ENCODE peak calls at places on chromosome 20, in six cellular contexts. One of them, this sample, is unnamed.

GRCh38 chr20:14879020-14879697 is 541.7 kb upstream of the FLRT3 start:
- DNase-seq in A549: peak
- DNase-seq in K562: no peak
- DNase-seq in GM12878: no peak
- DNase-seq in IMR-90: peak
- DNase-seq in HepG2: peak
- DNase-seq in this sample: no peak

GRCh38 chr20:1430004-1430451 is 36.6 kb downstream of the NSFL1C start:
- DNase-seq in HepG2: no peak
- DNase-seq in K562: no peak
- DNase-seq in IMR-90: peak
- DNase-seq in GM12878: no peak
- DNase-seq in A549: no peak
- DNase-seq in this sample: no peak

GRCh38 chr20:10954137-10954840 is 280.5 kb upstream of the JAG1 start:
- DNase-seq in IMR-90: peak
- DNase-seq in K562: no peak
- DNase-seq in HepG2: peak
- DNase-seq in GM12878: no peak
- DNase-seq in A549: peak
- DNase-seq in this sample: no peak

GRCh38 chr20:31661625-31662371 is 24.1 kb downstream of the COX4I2 start:
- DNase-seq in HepG2: peak
- DNase-seq in K562: peak
- DNase-seq in A549: peak
- DNase-seq in GM12878: no peak
- DNase-seq in IMR-90: peak
- DNase-seq in this sample: peak

GRCh38 chr20:63087236-63087871 is 80.6 kb upstream of the BHLHE23 start:
- DNase-seq in GM12878: no peak
- DNase-seq in IMR-90: no peak
- DNase-seq in HepG2: no peak
- DNase-seq in K562: no peak
- DNase-seq in A549: no peak
- DNase-seq in this sample: no peak

GRCh38 chr20:34824026-34824860 is 1.2 kb downstream of the NCOA6 start:
- DNase-seq in HepG2: peak
- DNase-seq in GM12878: peak
- DNase-seq in IMR-90: peak
- DNase-seq in K562: peak
- DNase-seq in A549: peak
- DNase-seq in this sample: peak

GRCh38 chr20:50353289-50353961 is 156.8 kb upstream of the PTPN1 start:
- DNase-seq in GM12878: no peak
- DNase-seq in A549: no peak
- DNase-seq in HepG2: peak
- DNase-seq in IMR-90: no peak
- DNase-seq in K562: no peak
- DNase-seq in this sample: no peak

GRCh38 chr20:11844691-11845090 is 73.0 kb upstream of the BTBD3 start:
- DNase-seq in K562: no peak
- DNase-seq in IMR-90: no peak
- DNase-seq in A549: no peak
- DNase-seq in GM12878: no peak
- DNase-seq in HepG2: no peak
- DNase-seq in this sample: no peak

GRCh38 chr20:61434361-61434781 is 182.3 kb downstream of the CDH4 start:
- DNase-seq in HepG2: no peak
- DNase-seq in A549: no peak
- DNase-seq in GM12878: no peak
- DNase-seq in K562: no peak
- DNase-seq in IMR-90: peak
- DNase-seq in this sample: peak

GRCh38 chr20:33862709-33863403 is 51.7 kb downstream of the CHMP4B start:
- DNase-seq in A549: peak
- DNase-seq in GM12878: no peak
- DNase-seq in HepG2: peak
- DNase-seq in IMR-90: peak
- DNase-seq in K562: peak
- DNase-seq in this sample: peak

GRCh38 chr20:7375905-7376304 is 564.4 kb downstream of the HAO1 start:
- DNase-seq in GM12878: no peak
- DNase-seq in A549: peak
- DNase-seq in HepG2: peak
- DNase-seq in IMR-90: peak
- DNase-seq in K562: peak
- DNase-seq in this sample: no peak

GRCh38 chr20:15278041-15278440 is 940.6 kb upstream of the FLRT3 start:
- DNase-seq in K562: no peak
- DNase-seq in GM12878: no peak
- DNase-seq in IMR-90: no peak
- DNase-seq in HepG2: no peak
- DNase-seq in A549: no peak
- DNase-seq in this sample: no peak

GRCh38 chr20:58435237-58435636 is 46.2 kb downstream of the VAPB start:
- DNase-seq in A549: no peak
- DNase-seq in HepG2: no peak
- DNase-seq in IMR-90: no peak
- DNase-seq in K562: no peak
- DNase-seq in GM12878: no peak
- DNase-seq in this sample: no peak

GRCh38 chr20:58431134-58431533 is 42.1 kb downstream of the VAPB start:
- DNase-seq in A549: no peak
- DNase-seq in IMR-90: peak
- DNase-seq in HepG2: no peak
- DNase-seq in GM12878: no peak
- DNase-seq in K562: no peak
- DNase-seq in this sample: no peak

GRCh38 chr20:58433029-58433657 is 44.1 kb downstream of the VAPB start:
- DNase-seq in GM12878: no peak
- DNase-seq in IMR-90: no peak
- DNase-seq in A549: no peak
- DNase-seq in K562: no peak
- DNase-seq in HepG2: no peak
- DNase-seq in this sample: no peak

GRCh38 chr20:58432190-58432954 is 43.3 kb downstream of the VAPB start:
- DNase-seq in A549: no peak
- DNase-seq in HepG2: no peak
- DNase-seq in GM12878: no peak
- DNase-seq in IMR-90: peak
- DNase-seq in K562: no peak
- DNase-seq in this sample: no peak

DNA sequence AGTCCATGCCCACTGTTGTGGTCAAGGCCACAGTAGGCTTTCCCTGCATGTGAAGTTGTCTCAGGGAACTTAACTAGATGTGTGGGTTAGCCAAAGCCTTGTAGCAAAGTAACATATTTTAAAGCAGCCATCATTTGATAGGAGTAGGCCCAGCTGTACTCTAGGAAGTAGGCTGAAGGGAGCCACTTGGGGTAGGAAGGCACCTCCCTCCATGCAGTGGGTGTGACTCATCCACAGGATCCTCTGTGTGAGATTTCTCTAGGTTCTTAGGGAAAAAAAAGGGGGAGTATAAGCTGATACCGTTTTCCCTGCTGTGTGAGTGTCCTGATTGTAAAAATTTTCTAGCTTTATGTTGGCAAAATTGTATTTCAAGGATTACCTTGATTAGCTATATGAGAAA is 44.7 kb downstream of the VAPB start:
- DNase-seq in K562: peak
- DNase-seq in GM12878: no peak
- DNase-seq in HepG2: no peak
- DNase-seq in A549: no peak
- DNase-seq in IMR-90: peak
- DNase-seq in this sample: no peak
- TF ChIP-seq BHLHE40 in K562: no peak
- TF ChIP-seq BHLHE40 in GM12878: no peak
- TF ChIP-seq BHLHE40 in HepG2: no peak
- TF ChIP-seq BHLHE40 in A549: no peak
- TF ChIP-seq BHLHE40 in IMR-90: no peak
- TF ChIP-seq BHLHE40 in this sample: no peak

DNA sequence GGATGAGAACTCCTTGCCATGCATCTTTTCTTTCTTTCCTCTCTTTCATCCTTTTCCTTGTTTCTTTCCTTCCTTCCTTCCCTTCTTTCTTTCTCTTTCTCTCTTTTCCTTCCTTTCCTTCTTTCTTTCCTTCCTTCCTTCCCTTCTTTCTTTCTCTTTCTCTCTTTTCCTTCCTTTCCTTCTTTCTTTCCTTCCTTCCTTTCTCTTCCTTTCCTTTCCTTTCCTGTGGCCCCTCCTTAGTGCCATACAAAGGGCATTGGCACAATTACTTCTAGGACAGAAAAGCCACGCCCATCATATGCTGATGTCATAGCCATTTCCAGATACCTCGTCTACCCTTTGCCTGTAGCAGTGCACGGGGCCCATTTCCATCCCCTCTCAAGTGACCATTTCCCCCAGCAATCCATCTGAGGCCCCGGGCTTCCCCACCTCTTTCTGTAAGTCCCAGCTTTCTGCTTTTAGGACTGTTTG is 2.2 kb upstream of the CENPB start:
- DNase-seq in HepG2: no peak
- DNase-seq in A549: peak
- DNase-seq in K562: no peak
- DNase-seq in GM12878: no peak
- DNase-seq in IMR-90: no peak
- DNase-seq in this sample: no peak
- TF ChIP-seq BHLHE40 in HepG2: no peak
- TF ChIP-seq BHLHE40 in A549: no peak
- TF ChIP-seq BHLHE40 in K562: no peak
- TF ChIP-seq BHLHE40 in GM12878: no peak
- TF ChIP-seq BHLHE40 in IMR-90: no peak
- TF ChIP-seq BHLHE40 in this sample: no peak

GRCh38 chr20:47298624-47299023 is 57.9 kb downstream of the ZMYND8 start:
- DNase-seq in K562: no peak
- DNase-seq in HepG2: no peak
- DNase-seq in GM12878: no peak
- DNase-seq in A549: no peak
- DNase-seq in IMR-90: no peak
- DNase-seq in this sample: no peak
- TF ChIP-seq BHLHE40 in K562: no peak
- TF ChIP-seq BHLHE40 in HepG2: no peak
- TF ChIP-seq BHLHE40 in GM12878: no peak
- TF ChIP-seq BHLHE40 in A549: no peak
- TF ChIP-seq BHLHE40 in IMR-90: no peak
- TF ChIP-seq BHLHE40 in this sample: no peak

DNA sequence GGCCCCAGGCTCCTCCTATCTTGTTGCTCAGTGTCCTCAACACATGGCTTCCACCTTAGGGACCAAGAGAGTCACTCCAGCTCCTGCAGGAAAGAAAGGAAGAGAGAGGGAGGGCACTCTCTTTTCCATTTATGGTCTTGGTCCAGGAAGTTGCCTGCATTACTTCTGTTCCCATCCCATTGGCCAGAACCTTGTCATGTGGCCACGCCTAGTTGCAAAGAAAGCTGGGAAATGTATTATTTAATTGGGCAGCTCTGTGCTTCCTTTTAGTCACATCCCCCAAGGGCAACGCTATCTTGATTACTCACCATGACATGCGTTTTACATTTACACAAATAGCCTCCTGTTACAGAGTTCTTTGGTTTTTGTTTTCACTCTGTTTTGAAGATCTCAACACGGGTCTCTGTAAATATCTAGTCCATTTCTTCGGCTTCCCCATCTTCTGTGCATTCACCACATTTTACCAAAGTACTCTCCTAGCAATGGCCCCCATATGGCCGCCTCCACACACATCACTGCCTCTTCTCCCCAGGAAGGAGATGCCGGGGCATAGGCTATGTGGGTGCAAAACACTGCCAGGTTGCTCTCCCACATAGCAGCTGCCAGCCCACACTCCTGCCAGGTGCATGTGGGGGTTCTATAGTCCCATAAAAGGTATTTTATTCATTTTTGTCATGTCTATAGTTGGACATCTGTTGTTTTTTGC is 35.7 kb upstream of the ZMYND8 start:
- DNase-seq in A549: peak
- DNase-seq in GM12878: no peak
- DNase-seq in HepG2: peak
- DNase-seq in K562: peak
- DNase-seq in IMR-90: peak
- DNase-seq in this sample: peak
- TF ChIP-seq BHLHE40 in A549: no peak
- TF ChIP-seq BHLHE40 in GM12878: no peak
- TF ChIP-seq BHLHE40 in HepG2: no peak
- TF ChIP-seq BHLHE40 in K562: no peak
- TF ChIP-seq BHLHE40 in IMR-90: no peak
- TF ChIP-seq BHLHE40 in this sample: no peak

GRCh38 chr20:46569961-46570360 is 19.5 kb upstream of the OCSTAMP start:
- DNase-seq in K562: no peak
- DNase-seq in GM12878: no peak
- DNase-seq in A549: no peak
- DNase-seq in IMR-90: no peak
- DNase-seq in HepG2: no peak
- DNase-seq in this sample: no peak

GRCh38 chr20:46571418-46571817 is 21.0 kb upstream of the OCSTAMP start:
- DNase-seq in GM12878: no peak
- DNase-seq in K562: no peak
- DNase-seq in IMR-90: no peak
- DNase-seq in A549: no peak
- DNase-seq in HepG2: no peak
- DNase-seq in this sample: no peak

GRCh38 chr20:46566125-46566524 is 15.7 kb upstream of the OCSTAMP start:
- DNase-seq in A549: no peak
- DNase-seq in GM12878: no peak
- DNase-seq in HepG2: no peak
- DNase-seq in IMR-90: no peak
- DNase-seq in K562: no peak
- DNase-seq in this sample: no peak

GRCh38 chr20:46572181-46572580 is 21.7 kb upstream of the OCSTAMP start:
- DNase-seq in A549: no peak
- DNase-seq in IMR-90: no peak
- DNase-seq in K562: no peak
- DNase-seq in HepG2: no peak
- DNase-seq in GM12878: no peak
- DNase-seq in this sample: no peak

DNA sequence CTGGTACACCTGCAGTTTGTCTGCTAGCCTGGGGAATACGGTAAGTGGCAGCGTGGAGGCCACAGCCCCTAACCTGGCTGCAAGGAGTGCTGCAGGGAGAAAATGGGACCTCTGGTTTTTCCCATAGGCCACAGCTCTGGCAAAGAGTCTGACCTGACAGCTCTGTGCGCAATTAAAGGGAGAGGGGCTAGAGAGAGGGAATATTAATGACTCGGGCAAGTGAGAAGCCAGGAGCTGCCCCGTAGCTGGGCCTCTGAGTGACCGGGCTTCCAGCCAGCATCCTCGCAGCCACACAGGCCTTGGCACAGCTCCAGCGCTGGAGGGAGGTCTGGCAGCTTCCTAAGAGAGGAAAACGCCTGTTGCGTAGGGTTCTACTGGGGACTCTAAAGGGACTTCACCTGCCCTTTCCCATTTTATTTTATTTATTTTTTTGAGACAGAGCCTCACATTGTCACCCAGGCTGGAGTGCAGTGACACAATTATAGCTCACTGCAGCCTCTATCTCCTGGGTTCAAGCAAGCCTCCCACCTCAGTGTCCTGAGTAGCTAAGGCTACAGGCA is 18.2 kb upstream of the OCSTAMP start:
- DNase-seq in K562: no peak
- DNase-seq in HepG2: peak
- DNase-seq in GM12878: no peak
- DNase-seq in A549: no peak
- DNase-seq in IMR-90: peak
- DNase-seq in this sample: peak
- TF ChIP-seq BHLHE40 in K562: no peak
- TF ChIP-seq BHLHE40 in HepG2: no peak
- TF ChIP-seq BHLHE40 in GM12878: no peak
- TF ChIP-seq BHLHE40 in A549: no peak
- TF ChIP-seq BHLHE40 in IMR-90: no peak
- TF ChIP-seq BHLHE40 in this sample: no peak